ENCODE peak calls at places on chromosomes 12 and 14, in nine cellular contexts. V is HAP-1; U is uterus; M is effector memory CD4-positive, alpha-beta T cell; A is A549; S is tibial artery; L is Panc1; N is heart left ventricle; Y is SK-N-SH. Q is an unnamed sample. For H3K4me1, the result is how much of the 10 kb centered on the place peaks cover.

GRCh38 chr12:81078469-81079196 is 754 bp downstream of the ACSS3 start:
- DNase-seq in A (no peak), V (no peak), N (peak), S (peak), L (no peak), Y (no peak), U (peak), M (no peak), Q (no peak)

GRCh38 chr12:132182711-132183365 is 38.6 kb downstream of the NOC4L start:
- DNase-seq in M (no peak), Y (no peak), A (no peak), S (no peak), U (no peak), L (no peak), V (no peak), N (no peak), Q (no peak)

GRCh38 chr14:36604757-36605505 is 22.5 kb upstream of the NKX2-8 start:
- DNase-seq in V (peak), A (peak), L (peak), Y (peak), N (no peak), M (no peak), U (no peak), S (no peak), Q (peak)

GRCh38 chr14:75615200-75615599 is 36.8 kb downstream of the FLVCR2 start:
- DNase-seq in N (peak), L (no peak), S (no peak), U (no peak), M (no peak), Y (no peak), A (no peak), V (no peak), Q (no peak)

GRCh38 chr12:57868870-57869609 is 22.5 kb upstream of the CTDSP2 start:
- DNase-seq in Y (peak), M (no peak), S (peak), V (no peak), U (peak), N (peak), A (no peak), L (no peak), Q (no peak)

GRCh38 chr14:83291716-83292115 is 1758.1 kb upstream of the SEL1L start:
- DNase-seq in N (no peak), Y (no peak), U (no peak), S (no peak), V (no peak), A (no peak), L (no peak), M (no peak), Q (no peak)

GRCh38 chr14:32201196-32201815 is 539 bp upstream of the RNU6-7 start:
- DNase-seq in M (peak), V (peak), U (peak), A (peak), Y (peak), L (peak), S (peak), N (peak), Q (peak)

GRCh38 chr12:62758216-62758615 is 176.7 kb downstream of the PPM1H start:
- DNase-seq in Y (no peak), V (no peak), L (no peak), U (no peak), S (no peak), A (no peak), N (no peak), M (no peak), Q (no peak)

GRCh38 chr14:22549981-22550670 is 38.9 kb downstream of the DAD1 start:
- DNase-seq in M (peak), L (no peak), V (no peak), S (no peak), A (no peak), U (no peak), N (no peak), Y (no peak), Q (no peak)

GRCh38 chr12:28456934-28457710 is 266.9 kb downstream of the CCDC91 start:
- DNase-seq in M (no peak), A (no peak), S (no peak), U (no peak), Y (no peak), L (no peak), N (no peak), V (peak), Q (no peak)

GRCh38 chr12:89156324-89156723 is 196.0 kb downstream of the DUSP6 start:
- DNase-seq in V (no peak), M (no peak), S (no peak), N (no peak), Y (no peak), A (no peak), U (no peak), L (no peak), Q (no peak)

GRCh38 chr12:9378430-9378835 is 170.2 kb upstream of the PZP start:
- DNase-seq in S (no peak), A (peak), N (no peak), V (no peak), M (no peak), L (no peak), U (no peak), Y (peak), Q (no peak)

GRCh38 chr14:84131924-84132323 is 1398.0 kb upstream of the FLRT2 start:
- DNase-seq in A (no peak), Y (no peak), M (no peak), N (no peak), U (no peak), L (no peak), V (no peak), S (no peak), Q (no peak)

GRCh38 chr12:71551529-71551928 is 111.9 kb downstream of the LGR5 start:
- DNase-seq in L (no peak), M (no peak), Y (peak), S (no peak), A (no peak), U (no peak), V (peak), N (no peak), Q (no peak)

GRCh38 chr12:23640754-23641153 is 308.7 kb downstream of the SOX5 start:
- DNase-seq in L (no peak), N (no peak), M (no peak), V (peak), U (no peak), Y (no peak), S (no peak), A (no peak), Q (no peak)

GRCh38 chr14:95392841-95393240 is 73.1 kb upstream of the CLMN start:
- DNase-seq in A (no peak), Y (no peak), U (no peak), M (no peak), S (no peak), N (no peak), L (no peak), V (no peak), Q (no peak)

GRCh38 chr12:54159140-54159539 is 29.6 kb downstream of the SMUG1 start:
- DNase-seq in Y (peak), S (no peak), A (no peak), V (peak), U (no peak), M (no peak), L (no peak), N (no peak), Q (no peak)

GRCh38 chr14:99803803-99804202 is 10.6 kb downstream of the EML1 start:
- DNase-seq in V (peak), S (no peak), M (no peak), U (no peak), N (no peak), L (no peak), A (no peak), Y (no peak), Q (no peak)

GRCh38 chr12:79275631-79276030 is 411.1 kb downstream of the SYT1 start:
- DNase-seq in N (no peak), M (no peak), L (no peak), Y (no peak), A (no peak), U (no peak), V (no peak), S (no peak), Q (no peak)

GRCh38 chr12:6604254-6605029 is 2.7 kb downstream of the CHD4 start:
- DNase-seq in U (no peak), L (no peak), V (no peak), Y (no peak), A (no peak), S (no peak), N (no peak), M (no peak), Q (no peak)

GRCh38 chr12:25276199-25276937 is 25.6 kb upstream of the KRAS start:
- DNase-seq in U (peak), V (no peak), Y (peak), S (no peak), N (no peak), A (peak), L (peak), M (no peak), Q (peak)

GRCh38 chr12:131137836-131138637 is 184.3 kb downstream of the ADGRD1 start:
- DNase-seq in V (no peak), Y (peak), N (no peak), A (peak), M (no peak), U (peak), S (no peak), L (no peak), Q (no peak)

GRCh38 chr12:117226505-117226904 is 36.2 kb upstream of the FBXO21 start:
- DNase-seq in L (no peak), M (no peak), S (no peak), V (no peak), U (no peak), A (no peak), Y (no peak), N (no peak), Q (no peak)

GRCh38 chr12:12614342-12614741 is 2.7 kb downstream of the CREBL2 start:
- DNase-seq in S (no peak), M (no peak), N (no peak), A (no peak), L (no peak), Y (no peak), U (no peak), V (no peak), Q (no peak)

GRCh38 chr12:64222011-64222765 is at the start of gene KICS2:
- DNase-seq in L (peak), Y (peak), V (peak), U (peak), A (peak), N (peak), M (peak), S (peak), Q (peak)

GRCh38 chr14:35046751-35047536 is 872 bp downstream of the FAM177A1 start:
- DNase-seq in M (no peak), Y (no peak), S (no peak), L (no peak), N (no peak), V (no peak), A (peak), U (peak), Q (no peak)

GRCh38 chr12:122449317-122449716 is 26.8 kb upstream of the CLIP1 start:
- DNase-seq in U (no peak), V (no peak), M (no peak), L (peak), A (no peak), Y (no peak), N (no peak), S (no peak), Q (no peak)

GRCh38 chr12:53045646-53046045 is 4.2 kb upstream of the TNS2 start:
- DNase-seq in S (peak), V (no peak), M (no peak), A (no peak), U (peak), N (peak), Y (no peak), L (no peak), Q (no peak)

GRCh38 chr12:53046655-53047220 is 3.1 kb upstream of the TNS2 start:
- DNase-seq in M (peak), Y (no peak), V (peak), L (no peak), N (peak), A (peak), U (peak), S (peak), Q (no peak)

GRCh38 chr12:53042607-53043454 is 7.0 kb upstream of the TNS2 start:
- DNase-seq in Y (peak), U (no peak), N (no peak), L (no peak), V (no peak), M (no peak), A (no peak), S (no peak), Q (no peak)

GRCh38 chr12:53044896-53045571 is 4.8 kb upstream of the TNS2 start:
- DNase-seq in L (no peak), N (no peak), M (no peak), A (no peak), S (peak), Y (no peak), U (no peak), V (no peak), Q (no peak)

DNA sequence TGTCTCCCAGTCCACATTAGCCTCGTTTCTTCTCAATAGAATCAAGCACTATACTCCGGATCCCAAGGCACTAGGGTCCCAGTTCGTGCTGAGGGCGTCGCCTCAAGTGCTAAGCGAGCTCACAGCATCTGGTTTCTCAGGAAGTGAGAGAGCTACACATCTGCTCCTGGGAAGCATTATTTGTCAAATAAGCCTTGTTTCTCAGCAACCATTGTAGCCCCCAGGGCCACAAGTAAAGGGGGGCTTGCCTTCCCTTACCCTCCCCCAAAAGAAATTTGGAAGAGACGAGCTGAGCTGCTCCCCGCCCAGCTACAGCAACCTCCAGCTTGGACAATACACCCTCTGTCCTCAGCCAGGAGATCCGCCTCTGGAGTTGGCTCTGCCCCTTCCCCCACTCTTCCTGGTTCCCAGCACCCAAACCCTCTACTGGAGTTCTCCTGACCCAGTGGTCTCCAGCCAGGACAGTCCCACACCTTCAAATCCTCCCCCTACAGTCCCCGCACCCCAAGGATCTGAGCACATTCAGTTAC is 5.7 kb upstream of the TNS2 start:
- DNase-seq in S (peak), U (no peak), M (no peak), A (no peak), L (no peak), Y (peak), V (no peak), N (peak), Q (no peak)
- H3K4me3 ChIP-seq in S (no peak), U (no peak), M (no peak), A (no peak), L (no peak), Y (no peak), V (no peak), N (no peak), Q (no peak)

DNA sequence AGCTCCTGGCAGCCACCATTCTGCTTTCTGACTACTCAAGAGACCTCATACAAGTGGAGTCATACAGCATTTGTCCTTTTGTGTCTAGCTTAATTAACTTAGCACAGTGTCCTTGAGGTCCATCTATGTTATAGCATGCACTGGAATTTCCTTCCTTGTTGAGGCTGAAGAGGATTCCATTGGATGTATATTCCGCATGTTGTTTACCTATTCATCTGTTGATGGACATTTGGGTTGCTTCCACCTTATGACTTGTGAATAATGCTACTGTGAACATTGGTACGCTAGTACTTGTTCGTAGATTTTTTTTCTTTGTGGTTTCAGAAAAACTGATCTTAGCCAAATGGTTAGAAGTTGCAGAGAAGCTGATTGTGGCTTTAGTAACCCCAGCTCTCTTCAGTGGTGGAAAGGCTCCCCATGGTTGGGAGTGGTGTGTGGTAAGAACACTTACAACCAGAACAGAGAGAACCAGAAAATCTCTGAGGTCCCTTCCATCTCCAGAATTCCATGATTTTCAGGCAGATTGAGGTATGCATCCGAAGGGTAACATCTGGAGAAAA is 118.4 kb downstream of the SAMD4A start:
- DNase-seq in Y (no peak), U (no peak), N (no peak), L (no peak), A (no peak), V (no peak), M (no peak), S (no peak), Q (no peak)
- H3K4me1 ChIP-seq in Y (under half), U (under half), N (half or more), L (under half), A (under half), V (under half), M (under half), S (under half), Q (under half)

DNA sequence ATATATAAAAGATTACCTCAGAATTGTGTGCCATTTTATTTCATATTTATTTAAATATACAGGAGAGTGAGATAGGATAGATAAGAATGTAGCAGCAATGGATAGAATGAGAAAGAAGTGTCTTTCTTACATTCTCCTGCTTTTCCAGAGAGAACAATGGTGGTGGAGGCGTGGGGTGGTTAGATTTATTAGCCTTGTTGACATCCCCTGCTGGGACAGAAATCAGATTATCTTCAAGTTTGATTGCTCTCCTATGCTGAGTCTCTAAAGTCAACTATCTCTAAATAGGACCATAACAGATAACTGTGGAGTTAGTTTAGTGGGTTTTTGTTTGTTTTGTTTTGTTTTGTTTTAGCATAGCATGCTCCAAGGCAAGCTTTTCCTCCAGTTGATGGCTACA is 397.6 kb downstream of the LRFN5 start:
- DNase-seq in M (no peak), S (no peak), V (no peak), U (no peak), A (no peak), Y (no peak), L (no peak), N (no peak), Q (no peak)
- H3K4me3 ChIP-seq in M (no peak), S (no peak), V (no peak), U (no peak), A (no peak), Y (no peak), L (no peak), N (no peak), Q (no peak)

DNA sequence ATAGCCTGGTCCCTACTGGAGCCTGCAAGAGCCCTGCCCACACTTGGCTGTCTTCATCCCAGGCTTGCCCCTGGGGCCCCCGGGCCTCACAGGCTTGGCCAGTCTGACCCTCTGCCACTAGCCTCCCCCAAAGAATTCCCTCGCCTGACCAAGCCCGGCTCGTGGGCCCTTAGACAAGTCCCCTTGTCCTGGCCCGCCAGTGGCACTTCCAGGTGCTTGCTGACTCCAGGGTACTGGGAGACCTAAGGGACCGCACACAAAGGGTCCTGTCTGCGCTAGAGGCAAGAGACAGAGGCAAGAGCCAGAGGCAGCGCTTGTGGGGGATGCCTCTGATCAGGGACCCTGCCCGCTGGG is 5.0 kb downstream of the BTBD6 start:
- DNase-seq in A (no peak), U (no peak), S (no peak), N (no peak), L (no peak), V (no peak), Y (no peak), M (no peak), Q (no peak)
- H3K4me1 ChIP-seq in A (under half), U (under half), S (under half), N (under half), L (under half), V (under half), Y (under half), M (under half), Q (under half)

GRCh38 chr14:52269100-52269499 is 1.6 kb downstream of the PTGDR start:
- DNase-seq in M (no peak), N (no peak), S (no peak), U (no peak), Y (no peak), L (no peak), V (no peak), A (no peak), Q (no peak)
- H3K4me3 ChIP-seq in M (peak), N (peak), S (peak), U (peak), Y (no peak), L (no peak), V (no peak), A (no peak), Q (no peak)

DNA sequence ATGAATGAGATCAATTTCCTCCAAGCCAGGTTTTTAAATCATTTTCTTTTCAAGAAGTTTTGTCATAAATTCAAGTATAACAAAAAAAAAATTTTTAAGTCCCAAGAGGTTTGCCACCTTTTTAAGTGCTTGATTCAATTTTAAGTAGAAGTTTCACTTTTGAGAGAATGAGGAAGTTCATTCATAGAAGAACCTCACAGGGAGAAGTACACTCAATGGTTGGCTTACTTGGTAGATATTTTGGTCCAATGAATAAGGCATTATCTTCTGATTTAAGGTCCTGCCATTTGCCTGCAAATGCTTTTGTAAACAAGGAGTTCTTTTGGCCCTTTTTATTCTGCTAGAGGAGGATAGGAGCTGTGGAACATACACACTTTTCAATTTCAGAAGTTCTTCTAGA is 96.7 kb upstream of the NOVA1 start:
- DNase-seq in L (no peak), M (no peak), V (no peak), U (no peak), N (no peak), Y (no peak), S (no peak), A (no peak), Q (no peak)
- H3K4me1 ChIP-seq in L (under half), M (under half), V (under half), U (under half), N (under half), Y (under half), S (under half), A (under half), Q (under half)

GRCh38 chr12:33476058-33476457 is 36.4 kb upstream of the SYT10 start:
- DNase-seq in S (no peak), M (no peak), N (no peak), A (no peak), L (no peak), Y (no peak), U (no peak), V (no peak), Q (no peak)
- H3K4me3 ChIP-seq in S (no peak), M (no peak), N (no peak), A (no peak), L (no peak), Y (no peak), U (no peak), V (no peak), Q (no peak)

GRCh38 chr12:3090238-3091029 is 13.3 kb downstream of the TSPAN9 start:
- DNase-seq in S (no peak), U (no peak), Y (peak), N (no peak), L (no peak), V (no peak), A (no peak), M (no peak), Q (no peak)
- H3K4me1 ChIP-seq in S (under half), U (under half), Y (under half), N (under half), L (under half), V (under half), A (under half), M (under half), Q (under half)

Q was measured in keratinocyte.